ENCODE peak calls at places on chromosomes 4 and X, in six cellular contexts. S is H9, C is IMR-90, H is mesenchymal stem cell, X is mesendoderm, Z is H1. P is an unnamed sample.

GRCh38 chr4:171644430-171645057 is 168.7 kb upstream of the GALNTL6 start:
- DNase-seq in S (peak), C (no peak), H (no peak), X (peak), Z (no peak), P (no peak)

GRCh38 chrX:101759000-101759399 is 99.3 kb upstream of the ARMCX2 start:
- DNase-seq in S (peak), C (peak), H (peak), X (peak), Z (peak), P (peak)

GRCh38 chrX:119605398-119605738 is 856 bp downstream of the NKRF start:
- DNase-seq in S (no peak), C (no peak), H (peak), X (no peak), Z (no peak), P (no peak)

GRCh38 chr4:1291091-1291490 is 1.4 kb downstream of the MAEA start:
- DNase-seq in S (peak), C (no peak), H (no peak), X (no peak), Z (no peak), P (no peak)

GRCh38 chrX:37684426-37684825 is 1.2 kb upstream of the XK start:
- DNase-seq in S (no peak), C (no peak), H (peak), X (no peak), Z (no peak), P (no peak)

GRCh38 chrX:44935640-44936039 is 62.7 kb downstream of the KDM6A start:
- DNase-seq in S (no peak), C (no peak), H (no peak), X (no peak), Z (no peak), P (no peak)

GRCh38 chrX:154660506-154660905 is 7.1 kb upstream of the CTAG2 start:
- DNase-seq in S (no peak), C (no peak), H (no peak), X (no peak), Z (no peak), P (no peak)

GRCh38 chr4:52996261-52997131 is 134.4 kb downstream of the RASL11B start:
- DNase-seq in S (no peak), C (peak), H (peak), X (no peak), Z (no peak), P (no peak)

GRCh38 chr4:13881880-13882279 is 254.4 kb upstream of the BOD1L1 start:
- DNase-seq in S (no peak), C (no peak), H (no peak), X (no peak), Z (no peak), P (no peak)

GRCh38 chr4:70802923-70803605 is 36.6 kb downstream of the GRSF1 start:
- DNase-seq in S (no peak), C (peak), H (no peak), X (no peak), Z (no peak), P (no peak)

GRCh38 chrX:7346021-7346420 is 198.1 kb upstream of the PUDP start:
- DNase-seq in S (no peak), C (peak), H (no peak), X (no peak), Z (no peak), P (no peak)

GRCh38 chrX:77505227-77505626 is 58.0 kb downstream of the FGF16 start:
- DNase-seq in S (no peak), C (peak), H (peak), X (no peak), Z (no peak), P (no peak)

GRCh38 chr4:107834241-107834856 is 9.6 kb downstream of the SGMS2 start:
- DNase-seq in S (no peak), C (no peak), H (no peak), X (peak), Z (no peak), P (no peak)

GRCh38 chr4:90226734-90227133 is 99.5 kb downstream of the CCSER1 start:
- DNase-seq in S (no peak), C (no peak), H (peak), X (no peak), Z (no peak), P (no peak)

GRCh38 chr4:81648576-81649272 is 177.0 kb upstream of the RASGEF1B start:
- DNase-seq in S (no peak), C (no peak), H (no peak), X (no peak), Z (no peak), P (no peak)

GRCh38 chrX:141811438-141811837 is 26.7 kb upstream of the MAGEC3 start:
- DNase-seq in S (no peak), C (no peak), H (no peak), X (no peak), Z (no peak), P (no peak)

GRCh38 chrX:131762802-131763234 is 218.9 kb downstream of the OR13H1 start:
- DNase-seq in S (no peak), C (peak), H (no peak), X (peak), Z (no peak), P (no peak)

GRCh38 chr4:59240030-59240429 is 1960.1 kb upstream of the ADGRL3 start:
- DNase-seq in S (no peak), C (no peak), H (no peak), X (no peak), Z (no peak), P (no peak)

GRCh38 chr4:168440442-168441264 is 39.6 kb downstream of the DDX60L start:
- DNase-seq in S (no peak), C (peak), H (peak), X (peak), Z (no peak), P (no peak)

GRCh38 chrX:139739138-139739537 is 31.2 kb upstream of the MCF2 start:
- DNase-seq in S (no peak), C (peak), H (peak), X (no peak), Z (no peak), P (no peak)

GRCh38 chr4:53744446-53745160 is 153.3 kb upstream of the LNX1 start:
- DNase-seq in S (no peak), C (no peak), H (no peak), X (peak), Z (no peak), P (no peak)

GRCh38 chr4:15396157-15396800 is 31.6 kb upstream of the C1QTNF7 start:
- DNase-seq in S (peak), C (peak), H (peak), X (peak), Z (peak), P (peak)

GRCh38 chr4:8727131-8727530 is 134.6 kb downstream of the CPZ start:
- DNase-seq in S (peak), C (no peak), H (no peak), X (no peak), Z (no peak), P (no peak)

GRCh38 chr4:22391548-22391947 is 124.3 kb downstream of the ADGRA3 start:
- DNase-seq in S (no peak), C (peak), H (no peak), X (peak), Z (peak), P (no peak)

GRCh38 chrX:77415882-77416281 is 31.3 kb upstream of the FGF16 start:
- DNase-seq in S (no peak), C (no peak), H (no peak), X (no peak), Z (no peak), P (no peak)

GRCh38 chrX:118536687-118537461 is 41.3 kb downstream of the DOCK11 start:
- DNase-seq in S (no peak), C (peak), H (peak), X (peak), Z (no peak), P (no peak)

DNA sequence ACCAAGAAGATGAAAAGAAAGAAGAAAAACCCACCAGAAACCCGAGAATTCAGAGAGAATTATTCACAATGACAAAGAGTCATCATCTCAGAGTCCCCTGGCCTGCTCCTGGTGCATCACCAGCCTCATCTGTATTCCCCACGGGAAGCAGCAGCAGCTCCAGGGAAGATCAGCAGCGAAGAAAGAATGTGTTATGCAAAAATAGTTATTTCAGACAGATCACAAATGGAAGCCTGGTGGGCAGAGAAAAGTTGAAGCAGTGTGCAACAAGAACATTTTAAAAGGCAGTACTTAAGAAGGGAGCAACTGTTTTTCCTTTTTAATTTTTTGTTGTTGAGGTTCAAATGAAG is 189.2 kb downstream of the PPP3CA start:
- DNase-seq in S (no peak), C (peak), H (no peak), X (peak), Z (no peak), P (no peak)
- H3K27ac ChIP-seq in S (no peak), C (no peak), H (no peak), X (no peak), Z (no peak), P (no peak)

DNA sequence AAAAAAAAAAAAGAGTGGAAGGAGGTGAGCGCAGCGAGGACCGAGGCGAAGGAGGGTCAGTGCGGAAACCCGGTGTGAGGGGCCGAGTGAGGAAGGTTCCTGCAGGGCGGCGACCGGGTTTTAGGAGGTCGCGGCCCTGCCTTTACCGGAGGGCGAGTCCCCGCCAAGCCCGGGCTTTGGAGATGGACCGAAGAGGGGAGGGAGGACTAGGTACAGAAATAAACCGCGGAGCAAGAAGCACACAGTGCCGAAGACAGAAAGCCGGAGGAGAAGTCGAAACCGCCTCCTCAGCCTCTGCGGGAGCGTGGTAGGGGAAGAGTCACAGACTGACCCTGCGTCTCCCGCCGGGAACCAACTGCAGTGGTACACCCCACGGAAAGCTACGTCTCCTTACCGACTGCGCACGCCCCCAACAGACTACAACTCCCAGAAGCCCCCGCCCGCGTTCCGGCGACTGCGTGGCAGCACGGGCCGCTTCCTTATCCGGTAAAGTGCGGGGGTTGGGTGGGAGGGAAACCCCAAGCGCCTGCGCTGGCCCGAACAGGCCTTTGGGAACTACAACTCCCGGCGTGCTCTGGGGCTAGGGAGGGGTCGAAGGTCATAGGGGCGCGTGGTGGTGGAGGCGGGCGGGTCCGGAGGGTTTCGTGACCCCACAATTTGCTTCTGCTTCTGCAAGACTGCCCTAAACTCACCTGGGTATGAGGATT is at the start of gene NFXL1:
- DNase-seq in S (peak), C (peak), H (peak), X (peak), Z (peak), P (peak)
- H4K8ac ChIP-seq in S (no peak), C (peak), H (peak), X (no peak), Z (peak), P (no peak)

GRCh38 chrX:48573690-48574269 is 504 bp upstream of the RBM3 start:
- DNase-seq in S (no peak), C (no peak), H (no peak), X (no peak), Z (no peak), P (peak)
- H2BK15ac ChIP-seq in S (no peak), C (peak), H (no peak), X (no peak), Z (no peak), P (no peak)

GRCh38 chr4:18294846-18295245 is 273.3 kb upstream of the LCORL start:
- DNase-seq in S (no peak), C (no peak), H (no peak), X (no peak), Z (no peak), P (no peak)
- H3K27ac ChIP-seq in S (no peak), C (no peak), H (no peak), X (no peak), Z (no peak), P (no peak)